ENCODE peak calls at places on chromosomes 12 and 14, in eight cellular contexts. T is GM20000, U is NCI-H2081, R is ACHN, K is NCI-H1105, F is iris pigment epithelial cell, H is NB4, E is GM23248. L is an unnamed sample.

GRCh38 chr14:68610251-68610793 is 182.5 kb downstream of the ZFP36L1 start:
- DNase-seq in T (no peak), U (no peak), H (no peak), R (no peak), E (no peak), K (no peak), F (no peak), L (no peak)

GRCh38 chr12:3065300-3065699 is 11.9 kb upstream of the TSPAN9 start:
- DNase-seq in F (no peak), K (no peak), E (no peak), R (no peak), U (no peak), H (no peak), T (no peak), L (no peak)

GRCh38 chr12:62767946-62768345 is 167.0 kb downstream of the PPM1H start:
- DNase-seq in U (no peak), H (no peak), F (no peak), E (no peak), K (no peak), R (no peak), T (no peak), L (no peak)

GRCh38 chr12:93016752-93017350 is 87.8 kb upstream of the EEA1 start:
- DNase-seq in E (no peak), K (no peak), R (no peak), H (no peak), F (no peak), U (no peak), T (no peak), L (no peak)

GRCh38 chr12:68559246-68559645 is 51.5 kb upstream of the RAP1B start:
- DNase-seq in H (peak), U (no peak), R (no peak), T (no peak), K (no peak), F (peak), E (peak), L (no peak)

GRCh38 chr14:102774391-102775153 is 2.7 kb upstream of the TRAF3 start:
- DNase-seq in T (peak), F (peak), E (peak), R (peak), K (peak), U (peak), H (peak), L (peak)

GRCh38 chr12:57896437-57897201 is 44.7 kb upstream of the ATP23 start:
- DNase-seq in H (no peak), F (peak), T (no peak), R (peak), E (peak), U (peak), K (no peak), L (peak)

GRCh38 chr12:34126239-34126641 is 103.9 kb downstream of the ALG10 start:
- DNase-seq in U (no peak), T (peak), K (no peak), F (no peak), R (peak), H (no peak), E (peak), L (no peak)

GRCh38 chr12:13008741-13009380 is 8.8 kb upstream of the HEBP1 start:
- DNase-seq in E (peak), F (peak), K (no peak), U (no peak), R (no peak), H (no peak), T (no peak), L (no peak)

GRCh38 chr12:47832263-47832933 is 12.7 kb upstream of the HDAC7 start:
- DNase-seq in H (no peak), K (no peak), F (no peak), T (peak), E (no peak), U (no peak), R (no peak), L (no peak)

GRCh38 chr12:44286336-44286735 is 450.5 kb downstream of the TMEM117 start:
- DNase-seq in T (peak), R (no peak), K (no peak), U (no peak), F (peak), E (peak), H (peak), L (peak)

L was measured in AG20443.